ENCODE peak calls at places on chromosomes 3 and 15, in four cellular contexts. B is upper lobe of left lung, H is A549, F is GM12878. L is an unnamed sample.

GRCh38 chr3:117898722-117899121 is 1135.9 kb downstream of the IGSF11 start:
- DNase-seq in F (no peak), B (no peak), H (no peak), L (peak)

GRCh38 chr3:161412117-161412516 is 40.8 kb upstream of the SPTSSB start:
- DNase-seq in F (no peak), H (no peak), B (no peak), L (no peak)

GRCh38 chr15:95932676-95933075 is 397.8 kb upstream of the NR2F2 start:
- DNase-seq in H (no peak), F (no peak), B (no peak), L (no peak)

GRCh38 chr3:150411971-150412370 is 3.9 kb downstream of the TSC22D2 start:
- DNase-seq in F (no peak), H (no peak), B (no peak), L (peak)

GRCh38 chr3:53074366-53074696 is 28.5 kb upstream of the SFMBT1 start:
- DNase-seq in H (no peak), B (no peak), F (no peak), L (no peak)

GRCh38 chr15:81021321-81021720 is 20.6 kb downstream of the TLNRD1 start:
- DNase-seq in H (no peak), F (no peak), B (no peak), L (no peak)

GRCh38 chr3:37988931-37989525 is 1.6 kb upstream of the VILL start:
- DNase-seq in H (no peak), B (no peak), F (no peak), L (no peak)

GRCh38 chr15:51401872-51402517 is 60.5 kb downstream of the GLDN start:
- DNase-seq in F (no peak), H (peak), B (peak), L (peak)

GRCh38 chr15:67105065-67105951 is 39.9 kb downstream of the SMAD3 start:
- DNase-seq in H (peak), F (no peak), B (no peak), L (no peak)

GRCh38 chr3:175149675-175150074 is 290.5 kb downstream of the NAALADL2 start:
- DNase-seq in H (no peak), F (peak), B (peak), L (no peak)

GRCh38 chr3:128324911-128325592 is 141.6 kb downstream of the DNAJB8 start:
- DNase-seq in H (no peak), F (no peak), B (no peak), L (no peak)

GRCh38 chr15:66494262-66494661 is 3.3 kb downstream of the SNAPC5 start:
- DNase-seq in F (no peak), H (no peak), B (no peak), L (no peak)

GRCh38 chr3:113546414-113546893 is 14.1 kb downstream of the SIDT1 start:
- DNase-seq in B (no peak), H (no peak), F (peak), L (no peak)

GRCh38 chr3:121988146-121988545 is 33.9 kb downstream of the ILDR1 start:
- DNase-seq in B (no peak), H (no peak), F (no peak), L (no peak)

GRCh38 chr3:133994166-133994910 is 35.4 kb downstream of the SLCO2A1 start:
- DNase-seq in F (no peak), B (no peak), H (no peak), L (no peak)

GRCh38 chr15:78907577-78907976 is 34.9 kb downstream of the MORF4L1 start:
- DNase-seq in B (no peak), F (no peak), H (no peak), L (peak)

GRCh38 chr3:157081681-157082210 is 78.2 kb downstream of the CCNL1 start:
- DNase-seq in F (no peak), H (peak), B (peak), L (peak)

GRCh38 chr3:140505256-140505655 is 172.6 kb upstream of the TRIM42 start:
- DNase-seq in B (no peak), F (peak), H (no peak), L (no peak)

GRCh38 chr3:184491011-184491576 is 70.5 kb upstream of the EPHB3 start:
- DNase-seq in H (no peak), B (no peak), F (no peak), L (no peak)

GRCh38 chr3:792651-793050 is 300.2 kb upstream of the CNTN6 start:
- DNase-seq in F (no peak), B (no peak), H (no peak), L (no peak)

GRCh38 chr3:154144825-154145465 is 23.8 kb downstream of the ARHGEF26 start:
- DNase-seq in F (no peak), H (no peak), B (no peak), L (no peak)

GRCh38 chr3:14372587-14372986 is 29.8 kb upstream of the SLC6A6 start:
- DNase-seq in F (no peak), H (no peak), B (no peak), L (no peak)

GRCh38 chr15:42084465-42085235 is 9.7 kb downstream of the PLA2G4D start:
- DNase-seq in H (peak), F (no peak), B (peak), L (peak)

GRCh38 chr3:12400795-12401194 is 83.5 kb upstream of the TSEN2 start:
- DNase-seq in H (no peak), F (no peak), B (no peak), L (peak)

GRCh38 chr3:99286266-99286845 is 352.0 kb upstream of the COL8A1 start:
- DNase-seq in F (no peak), H (no peak), B (no peak), L (no peak)

GRCh38 chr15:78051622-78052405 is 25.7 kb downstream of the TBC1D2B start:
- DNase-seq in B (peak), H (no peak), F (no peak), L (peak)

GRCh38 chr15:31360843-31361763 is 34.5 kb downstream of the KLF13 start:
- DNase-seq in F (no peak), H (no peak), B (peak), L (peak)

GRCh38 chr15:99253381-99254090 is 2.3 kb downstream of the LRRC28 start:
- DNase-seq in B (no peak), H (no peak), F (no peak), L (no peak)

GRCh38 chr3:161273589-161274218 is 52.6 kb downstream of the NMD3 start:
- DNase-seq in B (no peak), H (no peak), F (no peak), L (peak)

GRCh38 chr3:30610702-30611410 is 4.5 kb downstream of the TGFBR2 start:
- DNase-seq in B (no peak), H (no peak), F (no peak), L (no peak)
- TF ChIP-seq POLR2A in B (no peak), H (no peak), F (no peak), L (no peak)

GRCh38 chr3:158802399-158803023 is 657 bp downstream of the MFSD1 start:
- DNase-seq in F (no peak), B (peak), H (no peak), L (peak)

GRCh38 chr3:158801200-158801599 is 654 bp upstream of the MFSD1 start:
- DNase-seq in B (no peak), F (no peak), H (no peak), L (peak)

GRCh38 chr3:158804441-158804840 is 2.6 kb downstream of the MFSD1 start:
- DNase-seq in B (no peak), H (no peak), F (no peak), L (no peak)

DNA sequence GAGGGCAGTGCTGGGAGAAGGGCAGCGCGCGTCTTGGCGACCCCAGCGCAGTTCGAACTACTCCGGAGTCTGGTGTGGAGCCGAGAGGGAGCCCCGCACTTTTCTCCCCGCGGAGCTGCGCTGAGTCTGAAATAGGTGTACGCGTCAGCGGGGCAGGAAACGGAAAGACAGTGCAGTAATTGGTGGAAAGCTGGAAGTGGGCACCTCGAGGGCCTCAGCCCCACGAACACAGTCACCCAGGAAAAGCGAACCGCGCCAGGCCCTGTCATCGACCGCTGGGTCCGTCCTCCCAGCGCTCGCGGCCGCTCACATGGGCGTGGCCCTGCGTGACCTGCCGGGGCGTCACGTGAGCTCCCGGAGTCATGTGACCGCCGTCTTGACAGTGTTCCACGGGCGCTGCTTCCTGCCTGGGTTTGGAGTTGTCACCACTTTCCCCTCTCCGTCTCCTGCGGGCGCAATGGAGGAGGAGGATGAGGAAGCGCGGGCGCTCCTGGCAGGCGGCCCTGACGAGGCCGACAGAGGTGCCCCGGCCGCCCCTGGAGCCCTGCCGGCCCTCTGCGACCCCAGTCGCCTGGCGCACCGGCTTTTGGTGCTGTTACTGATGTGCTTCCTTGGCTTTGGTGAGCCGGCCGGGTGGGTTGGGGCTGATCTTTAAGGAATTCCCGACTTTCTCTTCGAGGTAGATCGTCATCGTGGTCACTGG is at the start of gene MFSD1:
- DNase-seq in B (peak), H (peak), F (peak), L (peak)
- TF ChIP-seq POLR2A in B (no peak), H (peak), F (peak), L (peak)

GRCh38 chr15:69413822-69414701 is at the start of gene KIF23:
- DNase-seq in H (peak), B (peak), F (peak), L (peak)
- TF ChIP-seq POLR2A in H (peak), B (no peak), F (peak), L (peak)

DNA sequence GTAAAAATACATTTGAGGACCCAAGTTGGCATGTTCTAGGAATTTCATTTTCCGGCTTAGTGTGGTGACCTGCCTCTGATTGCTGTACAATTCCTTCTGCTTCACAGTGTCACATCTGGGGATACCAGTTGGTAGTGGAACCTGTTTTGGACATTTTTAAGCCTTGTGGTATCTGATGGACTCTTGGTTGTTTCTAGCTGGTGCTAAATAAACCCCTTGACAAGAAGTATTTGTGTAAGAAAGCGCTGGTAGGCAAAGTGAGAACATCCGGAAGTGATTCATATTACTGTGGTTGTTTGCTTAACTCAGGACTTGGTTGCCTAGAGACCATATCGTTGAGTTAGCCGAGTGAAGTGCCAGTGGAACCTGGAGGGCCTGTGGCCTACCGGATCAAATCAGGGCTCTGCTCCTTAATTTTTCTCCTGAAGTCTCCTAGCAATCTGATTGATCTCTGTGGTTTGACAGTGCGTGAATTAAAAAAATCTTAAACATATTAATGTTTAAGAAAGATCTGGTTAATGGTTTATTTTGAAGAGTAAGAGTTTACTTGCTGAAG is 12.8 kb downstream of the IQGAP1 start:
- DNase-seq in B (peak), H (peak), F (peak), L (peak)
- TF ChIP-seq POLR2A in B (no peak), H (no peak), F (no peak), L (no peak)

DNA sequence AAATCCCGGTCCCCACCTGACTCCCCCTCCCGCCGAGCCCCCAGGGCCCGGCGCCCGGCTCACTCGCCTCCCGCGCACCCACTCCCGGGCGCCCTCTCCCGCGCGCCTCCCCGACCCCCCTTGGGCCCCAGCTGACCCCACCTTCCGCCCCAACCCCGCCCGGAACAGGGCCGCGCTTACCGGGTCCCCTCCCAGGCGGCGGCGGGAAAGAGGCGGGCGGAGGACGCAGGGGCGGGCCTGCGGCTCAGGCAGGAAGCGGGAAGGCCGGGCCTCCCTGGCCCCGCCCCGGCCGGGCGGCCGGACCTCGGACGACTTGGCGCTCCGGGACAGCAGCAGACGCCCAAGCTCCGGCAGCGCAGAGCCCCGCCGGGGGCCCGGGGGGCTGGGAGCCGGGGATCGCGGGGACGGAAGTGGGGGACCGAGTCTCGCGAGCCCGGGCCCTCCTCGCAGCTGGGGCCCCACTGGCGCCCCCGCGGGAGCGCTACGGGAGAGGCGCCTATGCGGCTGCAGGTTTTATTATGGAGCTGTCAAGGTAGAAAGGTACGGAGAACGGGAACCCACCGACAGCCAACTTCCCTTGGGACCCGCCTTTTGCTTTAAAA is at the start of gene SLC41A3:
- DNase-seq in H (peak), F (peak), B (peak), L (peak)
- TF ChIP-seq POLR2A in H (peak), F (peak), B (no peak), L (peak)

GRCh38 chr3:141663993-141664392 is 74.1 kb upstream of the RNF7 start:
- DNase-seq in B (peak), H (no peak), F (no peak), L (no peak)

DNA sequence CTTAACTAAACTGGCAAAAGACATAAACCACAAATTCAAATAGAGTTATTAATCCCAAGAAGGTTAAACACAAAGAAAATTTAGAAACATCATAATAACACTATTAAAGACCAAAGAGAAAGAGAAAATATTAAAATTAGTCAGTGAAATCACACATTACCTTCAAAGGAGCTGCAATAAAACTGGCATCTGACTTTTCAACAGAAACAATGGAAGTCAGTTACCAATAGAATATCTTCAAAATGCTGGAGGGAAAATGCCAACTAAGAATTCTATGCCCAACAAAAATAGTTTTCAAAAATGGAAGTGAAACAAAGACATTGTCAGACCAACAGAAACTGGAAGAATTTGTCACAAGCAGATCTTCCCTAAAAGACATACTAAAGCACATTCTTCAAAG is 68.7 kb upstream of the RNF7 start:
- DNase-seq in B (no peak), H (no peak), F (no peak), L (no peak)
- TF ChIP-seq POLR2A in B (no peak), H (no peak), F (no peak), L (no peak)

GRCh38 chr3:23763040-23763477 is 42.7 kb upstream of the UBE2E1 start:
- DNase-seq in F (no peak), H (no peak), B (no peak), L (peak)

GRCh38 chr3:23764407-23764806 is 41.3 kb upstream of the UBE2E1 start:
- DNase-seq in B (no peak), H (no peak), F (no peak), L (no peak)

GRCh38 chr3:23761440-23761896 is 44.3 kb upstream of the UBE2E1 start:
- DNase-seq in H (peak), B (no peak), F (peak), L (peak)

GRCh38 chr3:23760871-23761373 is 44.8 kb upstream of the UBE2E1 start:
- DNase-seq in H (no peak), B (no peak), F (peak), L (peak)

DNA sequence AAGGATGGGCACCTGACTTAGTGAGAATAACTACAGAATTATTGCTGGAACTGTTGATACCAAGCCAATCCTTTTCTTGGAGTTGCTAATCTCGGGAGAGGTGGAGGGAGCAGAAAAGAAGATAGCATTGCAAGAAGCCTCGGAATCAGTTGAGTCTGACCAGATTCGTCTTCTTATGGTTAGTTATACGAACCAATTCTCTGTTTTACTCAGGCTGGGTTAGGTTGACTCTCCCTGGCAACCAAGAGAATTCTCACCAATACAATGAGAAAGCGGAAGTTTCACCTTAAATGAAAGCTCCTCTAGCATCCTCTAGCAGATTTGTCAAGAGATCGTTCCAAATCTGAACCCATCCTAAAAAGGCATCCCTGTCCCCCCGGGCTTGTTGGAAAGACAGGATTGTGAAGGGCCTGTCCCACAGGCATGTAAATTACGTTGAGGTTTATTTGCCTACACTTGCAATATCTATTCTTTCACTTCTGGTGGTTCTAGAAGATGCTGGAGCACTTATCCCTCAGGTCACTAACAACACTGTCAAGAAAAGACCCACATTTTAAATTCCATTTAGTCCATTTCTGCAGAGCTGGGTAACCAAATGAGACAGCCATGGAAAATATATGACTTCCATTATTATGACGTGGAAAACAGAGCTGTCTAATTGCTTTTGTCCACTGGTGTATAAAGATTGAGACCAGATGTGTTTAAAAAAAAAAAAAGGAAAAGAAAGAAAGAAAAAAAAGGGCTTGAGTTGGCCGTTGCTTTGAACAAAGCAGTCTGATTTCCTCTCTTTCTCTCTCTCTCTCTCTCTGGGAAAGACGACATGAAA is 43.3 kb upstream of the UBE2E1 start:
- DNase-seq in F (peak), H (no peak), B (no peak), L (no peak)
- TF ChIP-seq POLR2A in F (no peak), H (no peak), B (no peak), L (no peak)

GRCh38 chr15:45187894-45188830 is at the start of gene SHF:
- DNase-seq in F (no peak), H (peak), B (peak), L (peak)
- TF ChIP-seq POLR2A in F (peak), H (no peak), B (no peak), L (no peak)

L was measured in NB4.